ENCODE peak calls at places on chromosomes 3 and 15, in five cellular contexts. F, K, B, Y and W are unnamed samples.
A peak's percentile ranks its signal among the peaks of the same experiment; 100 is the strongest.

GRCh38 chr15:46091860-46092450 is 457.1 kb downstream of the SQOR start:
- DNase-seq in F (no peak), K (no peak), B (peak; percentile 87), Y (peak; percentile 49), W (no peak)

GRCh38 chr3:33124638-33125037 is 10.8 kb downstream of the CRTAP start:
- DNase-seq in F (no peak), K (no peak), B (no peak), Y (no peak), W (no peak)

GRCh38 chr3:58627941-58628340 is 38.6 kb downstream of the FAM3D start:
- DNase-seq in F (no peak), K (no peak), B (no peak), Y (no peak), W (no peak)

GRCh38 chr3:159077860-159078259 is 276.0 kb downstream of the MFSD1 start:
- DNase-seq in F (no peak), K (no peak), B (no peak), Y (no peak), W (no peak)

GRCh38 chr3:13018039-13018431 is 55.2 kb downstream of the IQSEC1 start:
- DNase-seq in F (no peak), K (no peak), B (no peak), Y (peak; percentile 87), W (no peak)

GRCh38 chr15:63892794-63893441 is 59.2 kb upstream of the HERC1 start:
- DNase-seq in F (peak; percentile 25), K (no peak), B (no peak), Y (no peak), W (no peak)

GRCh38 chr3:105865016-105865623 is 3.7 kb downstream of the CBLB start:
- DNase-seq in F (no peak), K (no peak), B (no peak), Y (no peak), W (no peak)

GRCh38 chr3:162211470-162211869 is 714.9 kb downstream of the OTOL1 start:
- DNase-seq in F (no peak), K (no peak), B (no peak), Y (no peak), W (no peak)

GRCh38 chr15:59268199-59268979 is 61.7 kb downstream of the LDHAL6B start:
- DNase-seq in F (no peak), K (no peak), B (no peak), Y (no peak), W (no peak)

GRCh38 chr15:76384409-76384808 is 47.8 kb downstream of the ISL2 start:
- DNase-seq in F (no peak), K (no peak), B (no peak), Y (no peak), W (no peak)

GRCh38 chr3:46469680-46470357 is 5.1 kb upstream of the LTF start:
- DNase-seq in F (no peak), K (peak; percentile 74), B (no peak), Y (no peak), W (no peak)

GRCh38 chr3:160755776-160756304 is at the start of gene PPM1L:
- DNase-seq in F (no peak), K (no peak), B (peak; percentile 52), Y (peak; percentile 76), W (peak; percentile 79)

GRCh38 chr3:169509359-169509758 is 154.2 kb downstream of the MECOM start:
- DNase-seq in F (no peak), K (no peak), B (no peak), Y (no peak), W (no peak)

GRCh38 chr3:175956964-175957363 is 1097.8 kb downstream of the NAALADL2 start:
- DNase-seq in F (no peak), K (no peak), B (peak; percentile 78), Y (no peak), W (no peak)

GRCh38 chr3:28118087-28118486 is 123.3 kb upstream of the CMC1 start:
- DNase-seq in F (no peak), K (no peak), B (peak; percentile 80), Y (no peak), W (no peak)

GRCh38 chr15:51044037-51044712 is 50.5 kb downstream of the TNFAIP8L3 start:
- DNase-seq in F (no peak), K (no peak), B (no peak), Y (no peak), W (no peak)

GRCh38 chr3:170632780-170633179 is 46.9 kb upstream of the SLC7A14 start:
- DNase-seq in F (no peak), K (no peak), B (no peak), Y (no peak), W (no peak)

GRCh38 chr15:68580026-68580882 is 1.5 kb downstream of the CORO2B start:
- DNase-seq in F (no peak), K (no peak), B (no peak), Y (no peak), W (no peak)

GRCh38 chr3:14402304-14402811 is at the start of gene SLC6A6:
- DNase-seq in F (peak; percentile 97), K (peak; percentile 98), B (peak; percentile 98), Y (peak; percentile 96), W (peak; percentile 97)

GRCh38 chr15:73805504-73806089 is 52.4 kb upstream of the INSYN1 start:
- DNase-seq in F (no peak), K (no peak), B (no peak), Y (no peak), W (no peak)

GRCh38 chr3:13792512-13793347 is 87.1 kb downstream of the WNT7A start:
- DNase-seq in F (no peak), K (no peak), B (peak; percentile 32), Y (peak; percentile 46), W (no peak)

GRCh38 chr15:78205856-78206255 is 28.5 kb downstream of the ACSBG1 start:
- DNase-seq in F (peak; percentile 2), K (peak; percentile 78), B (no peak), Y (no peak), W (peak; percentile 55)

GRCh38 chr3:181755959-181756358 is 44.2 kb downstream of the SOX2 start:
- DNase-seq in F (no peak), K (no peak), B (peak; percentile 70), Y (no peak), W (no peak)

GRCh38 chr3:138942271-138942670 is 4.7 kb downstream of the FOXL2 start:
- DNase-seq in F (no peak), K (no peak), B (no peak), Y (no peak), W (no peak)

GRCh38 chr3:138944136-138944658 is 2.7 kb downstream of the FOXL2 start:
- DNase-seq in F (no peak), K (no peak), B (peak; percentile 76), Y (peak; percentile 45), W (no peak)

GRCh38 chr3:138944842-138945645 is 1.9 kb downstream of the FOXL2 start:
- DNase-seq in F (no peak), K (no peak), B (peak; percentile 73), Y (peak; percentile 71), W (peak; percentile 77)

GRCh38 chr3:138942861-138943623 is 3.9 kb downstream of the FOXL2 start:
- DNase-seq in F (no peak), K (no peak), B (peak; percentile 66), Y (peak; percentile 56), W (peak; percentile 61)

GRCh38 chr3:138943724-138944131 is 3.2 kb downstream of the FOXL2 start:
- DNase-seq in F (no peak), K (no peak), B (no peak), Y (no peak), W (no peak)
- H3K4me3 ChIP-seq in F (no peak overlapping the region), K (no peak overlapping the region), B (peak overlapping the region; percentile 65), Y (no peak overlapping the region), W (no peak overlapping the region)

DNA sequence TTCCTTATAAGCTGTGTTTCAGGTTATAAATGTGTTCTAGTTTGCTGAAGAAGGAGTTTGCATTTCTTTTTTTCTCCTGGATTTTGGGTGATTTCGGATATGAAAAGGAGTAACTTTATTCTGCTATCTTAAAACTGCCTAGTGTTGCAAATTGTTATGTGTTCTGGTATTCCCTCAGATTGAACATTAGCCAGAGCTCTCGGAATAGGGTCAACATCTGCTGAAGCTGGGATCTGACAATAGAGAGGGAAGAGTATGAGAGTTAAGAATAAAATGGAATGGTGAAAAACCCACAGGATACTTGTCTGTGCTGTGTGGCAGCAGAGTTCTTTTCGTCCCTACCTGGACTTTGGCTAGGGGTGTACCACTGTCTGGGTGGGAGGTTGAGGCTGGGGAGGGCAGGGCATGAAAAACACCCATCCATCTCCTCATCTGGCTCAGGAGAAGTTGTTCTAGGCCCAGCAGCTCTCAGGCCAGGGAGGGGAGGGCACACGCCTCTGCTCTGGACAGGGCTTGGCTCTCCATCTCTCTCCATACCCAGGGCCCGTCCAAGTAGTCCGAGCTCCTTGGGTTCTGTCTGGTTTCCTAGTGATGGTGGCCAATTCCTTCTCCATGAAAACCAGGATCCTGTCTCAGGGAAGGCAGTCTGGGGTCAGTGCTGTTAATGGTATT is 13.2 kb downstream of the SPSB4 start:
- DNase-seq in F (no peak), K (no peak), B (no peak), Y (no peak), W (no peak)
- TF ChIP-seq CTCF in F (no peak), K (no peak), B (no peak), Y (no peak), W (no peak)

GRCh38 chr3:172404237-172404962 is 43.9 kb downstream of the GHSR start:
- DNase-seq in F (no peak), K (no peak), B (no peak), Y (no peak), W (no peak)
- TF ChIP-seq POLR2AphosphoS5 in F (no peak), K (no peak), B (no peak), Y (no peak), W (no peak)

DNA sequence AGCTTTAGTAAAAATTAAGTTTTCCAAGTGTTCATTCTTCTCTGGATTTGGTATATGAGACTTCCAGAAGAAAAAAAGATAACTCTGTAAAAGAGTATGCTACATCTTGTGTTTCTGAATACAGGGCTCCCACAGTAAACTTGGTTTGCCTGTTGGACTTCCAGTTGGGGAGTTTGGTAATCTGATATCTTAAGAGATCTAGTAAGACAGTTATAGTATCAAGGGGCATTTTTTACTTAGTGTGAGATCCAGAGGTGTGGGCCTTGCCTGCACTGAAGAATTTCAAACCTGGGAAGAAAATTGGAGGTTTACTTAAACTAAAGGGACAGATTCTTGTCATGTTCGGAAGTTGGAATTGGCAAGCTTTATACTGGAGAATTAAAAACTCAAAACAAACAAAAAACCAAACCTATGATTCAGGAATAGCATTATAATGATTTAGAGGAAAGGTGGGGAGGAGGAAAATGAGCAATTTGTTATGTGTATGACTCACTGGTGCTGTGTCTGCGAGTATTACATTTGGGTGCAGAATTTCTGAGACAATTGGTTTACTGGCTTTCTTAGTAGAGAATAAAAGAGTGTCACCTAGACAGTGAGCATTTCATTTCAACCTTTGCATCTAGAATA is 58.9 kb upstream of the ULK4 start:
- DNase-seq in F (no peak), K (no peak), B (no peak), Y (no peak), W (no peak)
- H3K4me3 ChIP-seq in F (no peak overlapping the region), K (no peak overlapping the region), B (no peak overlapping the region), Y (no peak overlapping the region), W (no peak overlapping the region)

GRCh38 chr3:30518201-30518864 is 88.1 kb upstream of the TGFBR2 start:
- DNase-seq in F (peak; percentile 76), K (no peak), B (no peak), Y (no peak), W (no peak)
- TF ChIP-seq CTCF in F (no peak), K (no peak), B (peak; percentile 7), Y (no peak), W (no peak)

DNA sequence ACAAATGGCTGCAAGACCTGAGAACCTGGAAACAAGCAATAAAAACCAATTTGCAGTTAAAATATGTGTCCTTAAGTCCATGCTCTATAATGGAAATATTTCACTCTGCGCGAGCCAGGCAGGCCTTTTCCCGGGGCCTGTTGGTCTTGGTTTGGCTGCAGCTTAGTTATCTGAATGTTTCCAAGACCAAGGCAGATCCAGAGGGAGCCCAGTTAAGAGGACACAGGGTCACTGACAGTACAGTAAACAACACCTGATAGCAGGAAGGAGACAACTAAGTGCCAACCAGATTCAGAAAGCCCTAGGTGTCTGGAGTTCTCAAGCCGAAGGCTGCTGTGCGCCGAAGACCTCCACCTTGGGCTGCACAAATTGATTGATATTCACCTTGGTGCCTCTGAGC is 32.8 kb downstream of the THSD4 start:
- DNase-seq in F (no peak), K (no peak), B (no peak), Y (no peak), W (no peak)
- TF ChIP-seq POLR2AphosphoS5 in F (no peak), K (no peak), B (no peak), Y (no peak), W (no peak)